ENCODE peak calls at places on chromosome 19, in nine cellular contexts. S is GOT3; N is COR-L47; P is lower lobe of right lung; I is EL; G is naive B cell; O is activated CD4-positive, alpha-beta memory T cell treated with anti-CD3 and anti-CD28 coated beads for 36 hours; L is fibroblast of the aortic adventitia; T is GM13976. R is an unnamed sample.
A peak's percentile ranks its signal among the peaks of the same experiment; 100 is the strongest.

GRCh38 chr19:48698046-48698445 is 2.3 kb downstream of the FUT2 start:
- DNase-seq in G (no peak), O (no peak), L (peak; percentile 78), S (no peak), P (no peak), N (no peak), I (peak; percentile 82), T (no peak), R (no peak)

GRCh38 chr19:35065574-35065973 is 24.1 kb downstream of the HPN start:
- DNase-seq in G (no peak), I (no peak), O (no peak), N (no peak), P (peak; percentile 41), L (no peak), S (no peak), T (no peak), R (no peak)

GRCh38 chr19:32822916-32823746 is 46.4 kb downstream of the SLC7A9 start:
- DNase-seq in L (no peak), I (no peak), S (no peak), N (no peak), T (no peak), O (no peak), P (no peak), G (no peak), R (no peak)

GRCh38 chr19:39705578-39706188 is 1.4 kb downstream of the LGALS14 start:
- DNase-seq in S (no peak), O (peak; percentile 77), P (no peak), I (no peak), G (no peak), T (no peak), L (no peak), N (no peak), R (no peak)

GRCh38 chr19:57465680-57466381 is 8.9 kb upstream of the VN1R1 start:
- DNase-seq in P (no peak), L (peak; percentile 30), N (peak; percentile 38), T (peak; percentile 37), O (peak; percentile 20), G (peak; percentile 17), S (no peak), I (peak; percentile 59), R (peak; percentile 74)

GRCh38 chr19:38718747-38719543 is 25.3 kb downstream of the CAPN12 start:
- DNase-seq in T (no peak), G (no peak), N (no peak), I (peak; percentile 52), S (no peak), P (peak; percentile 67), O (no peak), L (peak; percentile 40), R (no peak)

GRCh38 chr19:3434630-3435553 is 45.4 kb downstream of the SMIM24 start:
- DNase-seq in S (no peak), L (peak; percentile 94), I (peak; percentile 96), P (peak; percentile 98), G (peak; percentile 97), N (peak; percentile 95), O (peak; percentile 97), T (peak; percentile 99), R (peak; percentile 96)

GRCh38 chr19:29530549-29531457 is 5.0 kb downstream of the VSTM2B start:
- DNase-seq in O (no peak), G (no peak), T (no peak), N (no peak), I (no peak), L (no peak), S (no peak), P (no peak), R (no peak)

GRCh38 chr19:46298477-46299003 is 1.7 kb downstream of the HIF3A start:
- DNase-seq in G (no peak), T (no peak), L (no peak), N (no peak), I (no peak), O (no peak), S (no peak), P (no peak), R (no peak)

GRCh38 chr19:8028951-8029491 is 23.5 kb upstream of the CCL25 start:
- DNase-seq in S (no peak), T (no peak), I (no peak), O (no peak), G (no peak), P (no peak), L (peak; percentile 19), N (no peak), R (no peak)

GRCh38 chr19:3641515-3642269 is 15.1 kb upstream of the CACTIN start:
- DNase-seq in G (no peak), O (no peak), S (no peak), I (no peak), P (no peak), T (no peak), L (no peak), N (no peak), R (no peak)

GRCh38 chr19:14073925-14074838 is 1.6 kb downstream of the MISP3 start:
- DNase-seq in N (peak; percentile 55), T (no peak), S (no peak), L (no peak), P (no peak), G (no peak), I (peak; percentile 51), O (peak; percentile 62), R (peak; percentile 48)

GRCh38 chr19:31146546-31147183 is 202.6 kb downstream of the TSHZ3 start:
- DNase-seq in G (no peak), P (no peak), I (no peak), L (no peak), O (no peak), N (no peak), S (no peak), T (no peak), R (no peak)

GRCh38 chr19:17429661-17430101 is 9.8 kb downstream of the MVB12A start:
- DNase-seq in L (no peak), S (no peak), O (no peak), I (no peak), G (no peak), T (no peak), N (no peak), P (no peak), R (no peak)

GRCh38 chr19:41265376-41266153 is 1.4 kb downstream of the HNRNPUL1 start:
- DNase-seq in I (peak; percentile 45), T (peak; percentile 35), L (peak; percentile 28), O (peak; percentile 16), G (no peak), S (no peak), N (peak; percentile 3), P (no peak), R (peak; percentile 41)

GRCh38 chr19:43704002-43704705 is 11.7 kb upstream of the IRGC start:
- DNase-seq in T (no peak), N (no peak), P (no peak), O (no peak), I (no peak), S (no peak), G (no peak), L (no peak), R (no peak)

GRCh38 chr19:34461375-34462100 is 20.0 kb upstream of the WTIP start:
- DNase-seq in O (no peak), P (no peak), L (peak; percentile 69), S (no peak), I (no peak), T (no peak), G (no peak), N (no peak), R (no peak)

GRCh38 chr19:28224441-28224840 is 988.5 kb downstream of the UQCRFS1 start:
- DNase-seq in G (no peak), P (no peak), N (no peak), O (no peak), S (no peak), I (no peak), T (no peak), L (no peak), R (no peak)

GRCh38 chr19:18029617-18030338 is 21.8 kb downstream of the ARRDC2 start:
- DNase-seq in T (no peak), L (no peak), O (no peak), P (no peak), I (peak; percentile 39), G (no peak), S (no peak), N (peak; percentile 88), R (peak; percentile 39)

GRCh38 chr19:7701049-7701653 is 780 bp downstream of the FCER2 start:
- DNase-seq in L (no peak), P (no peak), O (no peak), G (no peak), T (no peak), N (no peak), S (no peak), I (no peak), R (no peak)

R was measured in RKO.